ENCODE peak calls at places on chromosomes 6 and 20, in six cellular contexts. R is lung; B is stimulated activated naive B cell treated with anti-CD40 and anti-IgM and Interleukin-4, amounts not matched to agents 10 μg/mL and 1 μg/mL and 100 μg/mL, for 72 hours; N is stimulated activated CD4-positive, alpha-beta T cell treated with anti-CD3 and anti-CD28 coated beads, Interleukin-1b, Interleukin-23, amount 100 ng/mL, for 1 hour; C is SW 1271; M is EL. Q is an unnamed sample.

GRCh38 chr6:45663181-45664180 is 285.7 kb upstream of the SUPT3H start:
- DNase-seq in R (no peak), B (peak), N (no peak), C (no peak), M (no peak), Q (no peak)

GRCh38 chr6:149316740-149317655 is 514 bp upstream of the TAB2 start:
- DNase-seq in R (peak), B (peak), N (peak), C (peak), M (peak), Q (no peak)

GRCh38 chr20:50521221-50521642 is 11.0 kb downstream of the PTPN1 start:
- DNase-seq in R (no peak), B (no peak), N (no peak), C (no peak), M (peak), Q (no peak)

GRCh38 chr6:24307881-24308280 is 50.0 kb downstream of the DCDC2 start:
- DNase-seq in R (no peak), B (no peak), N (no peak), C (no peak), M (peak), Q (no peak)

GRCh38 chr20:36825374-36826104 is 50.4 kb upstream of the TLDC2 start:
- DNase-seq in R (no peak), B (no peak), N (no peak), C (no peak), M (no peak), Q (no peak)

GRCh38 chr6:28542440-28543293 is 17.0 kb downstream of the GPX5 start:
- DNase-seq in R (peak), B (peak), N (no peak), C (peak), M (peak), Q (peak)

GRCh38 chr20:50605136-50605535 is 86.2 kb downstream of the RIPOR3 start:
- DNase-seq in R (no peak), B (no peak), N (no peak), C (no peak), M (no peak), Q (no peak)

GRCh38 chr6:46637145-46637544 is 15.5 kb downstream of the CYP39A1 start:
- DNase-seq in R (no peak), B (no peak), N (no peak), C (no peak), M (peak), Q (no peak)

GRCh38 chr6:51844391-51844735 is 243.1 kb downstream of the PKHD1 start:
- DNase-seq in R (no peak), B (no peak), N (no peak), C (no peak), M (no peak), Q (no peak)

GRCh38 chr6:132695773-132696172 is 18.1 kb downstream of the VNN1 start:
- DNase-seq in R (no peak), B (no peak), N (no peak), C (no peak), M (no peak), Q (no peak)

GRCh38 chr6:40753939-40754448 is 166.8 kb upstream of the LRFN2 start:
- DNase-seq in R (no peak), B (no peak), N (no peak), C (no peak), M (no peak), Q (no peak)

GRCh38 chr6:92460133-92460532 is 959.2 kb downstream of the EPHA7 start:
- DNase-seq in R (no peak), B (no peak), N (no peak), C (no peak), M (no peak), Q (no peak)

GRCh38 chr6:147922764-147923163 is 414.3 kb downstream of the SAMD5 start:
- DNase-seq in R (no peak), B (no peak), N (no peak), C (no peak), M (no peak), Q (no peak)

GRCh38 chr6:35494161-35494563 is 2.7 kb downstream of the TEAD3 start:
- DNase-seq in R (no peak), B (no peak), N (no peak), C (no peak), M (peak), Q (peak)

GRCh38 chr6:110041149-110041548 is 63.0 kb downstream of the GPR6 start:
- DNase-seq in R (peak), B (no peak), N (no peak), C (no peak), M (no peak), Q (no peak)

GRCh38 chr6:54801244-54801643 is 45.3 kb upstream of the FAM83B start:
- DNase-seq in R (no peak), B (no peak), N (no peak), C (no peak), M (no peak), Q (no peak)

GRCh38 chr6:8080338-8081151 is 16.4 kb upstream of the BLOC1S5 start:
- DNase-seq in R (no peak), B (no peak), N (no peak), C (peak), M (peak), Q (no peak)

GRCh38 chr6:158149641-158150040 is 18.4 kb downstream of the SERAC1 start:
- DNase-seq in R (no peak), B (no peak), N (no peak), C (no peak), M (peak), Q (no peak)

Q was measured in glomerular endothelial cell.